ENCODE peak calls at places on chromosomes 16 and 17, in ten cellular contexts. E, Y, R, K, T, L, J, N, P and Z are unnamed samples.

GRCh38 chr16:3879258-3879886 is 1.1 kb downstream of the CREBBP start:
- DNase-seq in K (peak), E (no peak), T (no peak), P (no peak), R (no peak), N (peak), L (peak), J (no peak), Y (peak), Z (no peak)

GRCh38 chr17:80790981-80791742 is 200.5 kb upstream of the CHMP6 start:
- DNase-seq in T (no peak), N (peak), P (no peak), Y (no peak), K (no peak), L (no peak), R (no peak), J (no peak), E (no peak), Z (no peak)

GRCh38 chr17:59840329-59840907 is 52.3 kb downstream of the TUBD1 start:
- DNase-seq in L (no peak), T (peak), J (no peak), P (no peak), E (no peak), N (no peak), K (no peak), Y (no peak), R (peak), Z (no peak)

GRCh38 chr17:41904242-41904841 is 14.4 kb downstream of the ACLY start:
- DNase-seq in E (no peak), R (no peak), L (no peak), P (no peak), N (no peak), J (no peak), Y (no peak), T (no peak), K (no peak), Z (no peak)

GRCh38 chr16:24018485-24018884 is 182.7 kb downstream of the PRKCB start:
- DNase-seq in J (no peak), N (no peak), K (no peak), P (no peak), R (no peak), Y (no peak), E (no peak), L (no peak), T (no peak), Z (no peak)

GRCh38 chr16:3999479-3999868 is 116.8 kb downstream of the ADCY9 start:
- DNase-seq in E (no peak), L (no peak), K (no peak), Y (no peak), J (no peak), T (peak), R (no peak), N (no peak), P (no peak), Z (no peak)

GRCh38 chr16:70809392-70810060 is 8.6 kb upstream of the VAC14 start:
- DNase-seq in J (no peak), Y (no peak), N (no peak), L (no peak), T (no peak), K (no peak), R (no peak), E (no peak), P (no peak), Z (no peak)

GRCh38 chr17:2996938-2997670 is 66.3 kb downstream of the OR1D5 start:
- DNase-seq in R (no peak), E (peak), K (no peak), Y (peak), L (no peak), T (no peak), J (no peak), P (no peak), N (peak), Z (no peak)

GRCh38 chr17:2388020-2388704 is 12.7 kb downstream of the MNT start:
- DNase-seq in J (no peak), R (no peak), N (no peak), T (no peak), E (no peak), L (no peak), P (no peak), K (no peak), Y (no peak), Z (no peak)

GRCh38 chr16:1181715-1182671 is 29.1 kb downstream of the CACNA1H start:
- DNase-seq in Y (peak), R (peak), E (peak), J (peak), P (peak), L (no peak), N (peak), T (peak), K (no peak), Z (no peak)